ENCODE peak calls at places on chromosomes 3 and 15, in nine cellular contexts. One of them, this sample, is unnamed.

GRCh38 chr3:128309026-128309425 is 155.7 kb downstream of the EEFSEC start:
- DNase-seq in esophagus squamous epithelium: no peak
- DNase-seq in gastrocnemius medialis: no peak
- DNase-seq in body of pancreas: no peak
- DNase-seq in HepG2: no peak
- DNase-seq in stomach: no peak
- DNase-seq in H1: no peak
- DNase-seq in transverse colon: no peak
- DNase-seq in HCT116: no peak
- DNase-seq in this sample: no peak

GRCh38 chr3:24773798-24774197 is 279.1 kb upstream of the THRB start:
- DNase-seq in esophagus squamous epithelium: no peak
- DNase-seq in gastrocnemius medialis: no peak
- DNase-seq in body of pancreas: peak
- DNase-seq in HepG2: peak
- DNase-seq in stomach: peak
- DNase-seq in H1: peak
- DNase-seq in transverse colon: peak
- DNase-seq in HCT116: peak
- DNase-seq in this sample: peak

GRCh38 chr3:122982202-122983185 is 45.1 kb downstream of the SEMA5B start:
- DNase-seq in esophagus squamous epithelium: no peak
- DNase-seq in gastrocnemius medialis: no peak
- DNase-seq in body of pancreas: no peak
- DNase-seq in HepG2: peak
- DNase-seq in stomach: no peak
- DNase-seq in H1: no peak
- DNase-seq in transverse colon: no peak
- DNase-seq in HCT116: no peak
- DNase-seq in this sample: peak

GRCh38 chr3:52221563-52222318 is 3.7 kb downstream of the TLR9 start:
- DNase-seq in esophagus squamous epithelium: no peak
- DNase-seq in gastrocnemius medialis: no peak
- DNase-seq in body of pancreas: peak
- DNase-seq in HepG2: no peak
- DNase-seq in stomach: no peak
- DNase-seq in H1: no peak
- DNase-seq in transverse colon: no peak
- DNase-seq in HCT116: no peak
- DNase-seq in this sample: peak

GRCh38 chr3:98651766-98652077 is 58.3 kb upstream of the CPOX start:
- DNase-seq in esophagus squamous epithelium: no peak
- DNase-seq in gastrocnemius medialis: no peak
- DNase-seq in body of pancreas: no peak
- DNase-seq in HepG2: no peak
- DNase-seq in stomach: no peak
- DNase-seq in H1: no peak
- DNase-seq in transverse colon: no peak
- DNase-seq in HCT116: no peak
- DNase-seq in this sample: no peak

GRCh38 chr3:140424211-140424610 is 253.7 kb upstream of the TRIM42 start:
- DNase-seq in esophagus squamous epithelium: no peak
- DNase-seq in gastrocnemius medialis: no peak
- DNase-seq in body of pancreas: no peak
- DNase-seq in HepG2: no peak
- DNase-seq in stomach: no peak
- DNase-seq in H1: no peak
- DNase-seq in transverse colon: no peak
- DNase-seq in HCT116: no peak
- DNase-seq in this sample: no peak

GRCh38 chr15:75349851-75350588 is 3.2 kb downstream of the NEIL1 start:
- DNase-seq in esophagus squamous epithelium: no peak
- DNase-seq in gastrocnemius medialis: no peak
- DNase-seq in body of pancreas: peak
- DNase-seq in HepG2: no peak
- DNase-seq in stomach: peak
- DNase-seq in H1: no peak
- DNase-seq in transverse colon: peak
- DNase-seq in HCT116: no peak
- DNase-seq in this sample: peak

GRCh38 chr3:170815340-170815739 is 54.7 kb downstream of the RPL22L1 start:
- DNase-seq in esophagus squamous epithelium: no peak
- DNase-seq in gastrocnemius medialis: no peak
- DNase-seq in body of pancreas: peak
- DNase-seq in HepG2: peak
- DNase-seq in stomach: peak
- DNase-seq in H1: no peak
- DNase-seq in transverse colon: peak
- DNase-seq in HCT116: peak
- DNase-seq in this sample: no peak

GRCh38 chr3:195855471-195856409 is 44.0 kb upstream of the MUC4 start:
- DNase-seq in esophagus squamous epithelium: no peak
- DNase-seq in gastrocnemius medialis: no peak
- DNase-seq in body of pancreas: no peak
- DNase-seq in HepG2: no peak
- DNase-seq in stomach: no peak
- DNase-seq in H1: no peak
- DNase-seq in transverse colon: no peak
- DNase-seq in HCT116: no peak
- DNase-seq in this sample: no peak

GRCh38 chr3:35639251-35640185 is at the start of gene ARPP21:
- DNase-seq in esophagus squamous epithelium: no peak
- DNase-seq in gastrocnemius medialis: peak
- DNase-seq in body of pancreas: no peak
- DNase-seq in HepG2: no peak
- DNase-seq in stomach: no peak
- DNase-seq in H1: no peak
- DNase-seq in transverse colon: no peak
- DNase-seq in HCT116: no peak
- DNase-seq in this sample: peak

GRCh38 chr3:189419683-189420082 is 211.5 kb upstream of the TP63 start:
- DNase-seq in esophagus squamous epithelium: no peak
- DNase-seq in gastrocnemius medialis: peak
- DNase-seq in body of pancreas: no peak
- DNase-seq in HepG2: no peak
- DNase-seq in stomach: no peak
- DNase-seq in H1: no peak
- DNase-seq in transverse colon: no peak
- DNase-seq in HCT116: no peak
- DNase-seq in this sample: no peak
- TF ChIP-seq POLR2A in esophagus squamous epithelium: no peak
- TF ChIP-seq POLR2A in gastrocnemius medialis: no peak
- TF ChIP-seq POLR2A in body of pancreas: no peak
- TF ChIP-seq POLR2A in HepG2: no peak
- TF ChIP-seq POLR2A in stomach: no peak
- TF ChIP-seq POLR2A in H1: no peak
- TF ChIP-seq POLR2A in transverse colon: no peak
- TF ChIP-seq POLR2A in HCT116: no peak
- TF ChIP-seq POLR2A in this sample: no peak

DNA sequence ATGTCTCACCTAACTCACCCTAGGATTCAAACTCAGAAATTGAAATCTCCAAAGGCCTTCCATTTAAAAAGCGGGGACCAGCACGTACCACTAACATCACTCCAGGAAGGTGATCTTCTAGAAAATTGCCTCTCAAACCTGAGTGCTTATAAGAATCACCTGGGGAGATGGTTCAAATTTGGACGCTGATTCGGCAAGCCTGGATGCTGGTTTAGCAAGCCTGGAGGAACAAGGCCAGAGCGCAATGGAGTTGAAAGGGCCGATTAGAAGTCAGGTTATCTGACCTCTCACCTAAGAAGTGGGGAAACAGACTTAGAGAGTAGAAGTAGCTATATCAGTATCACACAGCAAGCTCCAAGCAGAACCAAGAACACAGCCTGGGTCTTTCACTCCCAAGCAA is 68.2 kb downstream of the SSUH2 start:
- DNase-seq in esophagus squamous epithelium: no peak
- DNase-seq in gastrocnemius medialis: no peak
- DNase-seq in body of pancreas: no peak
- DNase-seq in HepG2: no peak
- DNase-seq in stomach: no peak
- DNase-seq in H1: no peak
- DNase-seq in transverse colon: no peak
- DNase-seq in HCT116: no peak
- DNase-seq in this sample: no peak
- H3K4me3 ChIP-seq in esophagus squamous epithelium: no peak
- H3K4me3 ChIP-seq in gastrocnemius medialis: no peak
- H3K4me3 ChIP-seq in body of pancreas: no peak
- H3K4me3 ChIP-seq in HepG2: no peak
- H3K4me3 ChIP-seq in stomach: no peak
- H3K4me3 ChIP-seq in H1: no peak
- H3K4me3 ChIP-seq in transverse colon: no peak
- H3K4me3 ChIP-seq in HCT116: no peak
- H3K4me3 ChIP-seq in this sample: no peak

DNA sequence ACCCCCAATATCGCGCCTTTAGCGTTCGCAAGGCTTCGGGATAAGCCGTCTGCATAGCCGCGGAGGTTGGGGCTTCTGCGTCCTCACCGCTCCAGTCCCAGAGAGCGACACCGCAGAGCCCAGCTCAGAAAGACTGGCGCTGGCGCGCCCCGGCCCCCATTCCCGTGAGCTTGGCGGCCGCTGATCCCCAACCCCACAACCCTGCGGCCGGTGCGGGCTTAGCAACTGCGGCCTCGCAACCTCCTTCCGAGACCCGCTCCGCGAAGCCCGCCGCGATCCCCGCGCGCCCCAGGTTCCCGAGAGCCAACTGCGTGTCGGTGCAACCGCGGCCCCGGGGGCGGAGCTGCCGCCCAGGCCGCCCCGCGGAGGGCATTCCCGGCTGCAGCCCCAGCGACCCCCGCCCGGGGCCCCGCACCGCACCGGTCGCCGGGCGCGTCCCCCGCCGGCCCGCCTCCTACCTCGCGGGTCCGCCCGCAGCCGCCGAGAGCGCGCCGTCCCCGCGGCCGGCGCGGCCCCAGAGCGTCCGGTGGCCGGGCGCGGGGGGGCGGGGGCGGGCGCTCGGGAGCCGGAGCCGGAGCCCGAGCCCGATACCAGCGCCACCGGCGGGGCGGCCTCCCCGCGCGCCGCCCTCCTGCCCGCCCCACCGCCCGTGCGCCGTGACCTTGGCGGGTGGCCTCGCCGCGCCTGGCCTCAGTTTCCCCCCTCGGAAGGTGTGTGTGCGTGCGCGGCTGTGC is 79.4 kb downstream of the IQSEC1 start:
- DNase-seq in esophagus squamous epithelium: no peak
- DNase-seq in gastrocnemius medialis: no peak
- DNase-seq in body of pancreas: no peak
- DNase-seq in HepG2: no peak
- DNase-seq in stomach: peak
- DNase-seq in H1: no peak
- DNase-seq in transverse colon: peak
- DNase-seq in HCT116: no peak
- DNase-seq in this sample: peak
- TF ChIP-seq POLR2A in esophagus squamous epithelium: no peak
- TF ChIP-seq POLR2A in gastrocnemius medialis: no peak
- TF ChIP-seq POLR2A in body of pancreas: no peak
- TF ChIP-seq POLR2A in HepG2: no peak
- TF ChIP-seq POLR2A in stomach: no peak
- TF ChIP-seq POLR2A in H1: no peak
- TF ChIP-seq POLR2A in transverse colon: no peak
- TF ChIP-seq POLR2A in HCT116: no peak
- TF ChIP-seq POLR2A in this sample: no peak

GRCh38 chr3:33402936-33403335 is 37.3 kb downstream of the UBP1 start:
- DNase-seq in esophagus squamous epithelium: no peak
- DNase-seq in gastrocnemius medialis: no peak
- DNase-seq in body of pancreas: no peak
- DNase-seq in HepG2: no peak
- DNase-seq in stomach: no peak
- DNase-seq in H1: no peak
- DNase-seq in transverse colon: no peak
- DNase-seq in HCT116: no peak
- DNase-seq in this sample: no peak

GRCh38 chr3:33398410-33398809 is 41.8 kb downstream of the UBP1 start:
- DNase-seq in esophagus squamous epithelium: no peak
- DNase-seq in gastrocnemius medialis: no peak
- DNase-seq in body of pancreas: no peak
- DNase-seq in HepG2: no peak
- DNase-seq in stomach: no peak
- DNase-seq in H1: no peak
- DNase-seq in transverse colon: no peak
- DNase-seq in HCT116: no peak
- DNase-seq in this sample: no peak

GRCh38 chr3:33401781-33402180 is 38.4 kb downstream of the UBP1 start:
- DNase-seq in esophagus squamous epithelium: no peak
- DNase-seq in gastrocnemius medialis: no peak
- DNase-seq in body of pancreas: no peak
- DNase-seq in HepG2: no peak
- DNase-seq in stomach: no peak
- DNase-seq in H1: no peak
- DNase-seq in transverse colon: no peak
- DNase-seq in HCT116: no peak
- DNase-seq in this sample: no peak

GRCh38 chr3:33403756-33404155 is 36.4 kb downstream of the UBP1 start:
- DNase-seq in esophagus squamous epithelium: no peak
- DNase-seq in gastrocnemius medialis: no peak
- DNase-seq in body of pancreas: no peak
- DNase-seq in HepG2: no peak
- DNase-seq in stomach: no peak
- DNase-seq in H1: no peak
- DNase-seq in transverse colon: no peak
- DNase-seq in HCT116: no peak
- DNase-seq in this sample: no peak
- H3K4me3 ChIP-seq in esophagus squamous epithelium: no peak
- H3K4me3 ChIP-seq in gastrocnemius medialis: no peak
- H3K4me3 ChIP-seq in body of pancreas: no peak
- H3K4me3 ChIP-seq in HepG2: no peak
- H3K4me3 ChIP-seq in stomach: no peak
- H3K4me3 ChIP-seq in H1: no peak
- H3K4me3 ChIP-seq in transverse colon: no peak
- H3K4me3 ChIP-seq in HCT116: no peak
- H3K4me3 ChIP-seq in this sample: no peak